ENCODE peak calls at places on chromosomes 2 and 18, in five cellular contexts. H is stimulated activated CD4-positive, alpha-beta T cell treated with anti-CD3 and anti-CD28 coated beads, Interleukin-15, amount 100 ng/mL, for 24 hours; E is heart left ventricle; O is mesothelial cell of epicardium; Z is activated gamma-delta T cell treated with Interleukin-2 at 50 U/mL for 16 hours. I is an unnamed sample.

GRCh38 chr2:54876764-54877163 is 153.3 kb downstream of the EML6 start:
- DNase-seq in H (no peak), E (no peak), O (no peak), Z (no peak), I (no peak)

GRCh38 chr2:72116081-72116533 is 31.6 kb downstream of the CYP26B1 start:
- DNase-seq in H (no peak), E (no peak), O (no peak), Z (no peak), I (no peak)

GRCh38 chr2:71583876-71584275 is 130.5 kb downstream of the DYSF start:
- DNase-seq in H (no peak), E (no peak), O (no peak), Z (no peak), I (no peak)

GRCh38 chr2:221422516-221423211 is 149.4 kb downstream of the EPHA4 start:
- DNase-seq in H (no peak), E (no peak), O (no peak), Z (no peak), I (no peak)

GRCh38 chr2:30203156-30203555 is 28.2 kb upstream of the LBH start:
- DNase-seq in H (no peak), E (no peak), O (no peak), Z (no peak), I (no peak)

GRCh38 chr18:3619222-3619621 is 169.2 kb downstream of the TGIF1 start:
- DNase-seq in H (no peak), E (no peak), O (no peak), Z (no peak), I (no peak)

GRCh38 chr2:160492401-160493226 is 993 bp downstream of the RBMS1 start:
- DNase-seq in H (peak), E (peak), O (peak), Z (peak), I (peak)

GRCh38 chr2:179020156-179020750 is 29.7 kb downstream of the CCDC141 start:
- DNase-seq in H (peak), E (no peak), O (no peak), Z (no peak), I (no peak)

GRCh38 chr2:120568975-120569268 is 166.7 kb upstream of the GLI2 start:
- DNase-seq in H (no peak), E (no peak), O (no peak), Z (no peak), I (no peak)

GRCh38 chr2:23556929-23557328 is 171.9 kb downstream of the KLHL29 start:
- DNase-seq in H (no peak), E (no peak), O (no peak), Z (no peak), I (no peak)

GRCh38 chr2:234076451-234076850 is 25.9 kb downstream of the SPP2 start:
- DNase-seq in H (no peak), E (no peak), O (no peak), Z (no peak), I (no peak)

GRCh38 chr2:182393361-182393760 is 33.5 kb downstream of the PDE1A start:
- DNase-seq in H (no peak), E (no peak), O (no peak), Z (no peak), I (no peak)

GRCh38 chr2:131413148-131413747 is 49.3 kb upstream of the RAB6D start:
- DNase-seq in H (peak), E (no peak), O (no peak), Z (no peak), I (no peak)

GRCh38 chr2:223513771-223514455 is 88.2 kb downstream of the SCG2 start:
- DNase-seq in H (no peak), E (no peak), O (no peak), Z (no peak), I (no peak)

GRCh38 chr2:62814132-62814531 is 108.6 kb downstream of the EHBP1 start:
- DNase-seq in H (no peak), E (no peak), O (no peak), Z (no peak), I (no peak)

GRCh38 chr2:85756195-85756594 is 2.4 kb downstream of the ATOH8 start:
- DNase-seq in H (no peak), E (no peak), O (no peak), Z (no peak), I (peak)

GRCh38 chr2:46072146-46072820 is 224.9 kb upstream of the EPAS1 start:
- DNase-seq in H (no peak), E (no peak), O (no peak), Z (no peak), I (no peak)

GRCh38 chr2:33153008-33153407 is 206.3 kb downstream of the LTBP1 start:
- DNase-seq in H (no peak), E (no peak), O (no peak), Z (no peak), I (no peak)

GRCh38 chr2:30425326-30425725 is 21.7 kb upstream of the LCLAT1 start:
- DNase-seq in H (no peak), E (no peak), O (no peak), Z (no peak), I (no peak)

GRCh38 chr2:73999881-74000597 is 15.3 kb downstream of the TET3 start:
- DNase-seq in H (no peak), E (no peak), O (peak), Z (no peak), I (no peak)

GRCh38 chr18:765764-766549 is 46.1 kb downstream of the YES1 start:
- DNase-seq in H (no peak), E (no peak), O (no peak), Z (no peak), I (no peak)

GRCh38 chr2:177611310-177611886 is 218.8 kb downstream of the AGPS start:
- DNase-seq in H (no peak), E (no peak), O (no peak), Z (no peak), I (no peak)

GRCh38 chr18:36633961-36634412 is 194.8 kb downstream of the TPGS2 start:
- DNase-seq in H (no peak), E (no peak), O (no peak), Z (no peak), I (no peak)

GRCh38 chr2:191927319-191927867 is 80.5 kb upstream of the CAVIN2 start:
- DNase-seq in H (no peak), E (peak), O (no peak), Z (no peak), I (peak)

GRCh38 chr2:120528051-120528692 is 182.2 kb downstream of the INHBB start:
- DNase-seq in H (no peak), E (no peak), O (no peak), Z (no peak), I (no peak)

GRCh38 chr2:221318751-221319150 is 253.4 kb downstream of the EPHA4 start:
- DNase-seq in H (no peak), E (no peak), O (no peak), Z (no peak), I (no peak)

GRCh38 chr2:149271575-149271974 is 58.8 kb upstream of the LYPD6 start:
- DNase-seq in H (no peak), E (no peak), O (no peak), Z (no peak), I (no peak)

GRCh38 chr2:208570066-208570465 is 163.5 kb downstream of the PTH2R start:
- DNase-seq in H (no peak), E (no peak), O (no peak), Z (no peak), I (no peak)

GRCh38 chr2:37645363-37645762 is 26.1 kb downstream of the CDC42EP3 start:
- DNase-seq in H (no peak), E (no peak), O (no peak), Z (no peak), I (no peak)

GRCh38 chr2:37842732-37843353 is 82.2 kb upstream of the RMDN2 start:
- DNase-seq in H (no peak), E (no peak), O (no peak), Z (no peak), I (no peak)

GRCh38 chr2:45169339-45170190 is 160.3 kb upstream of the SIX2 start:
- DNase-seq in H (peak), E (peak), O (peak), Z (no peak), I (no peak)

GRCh38 chr2:118774458-118775133 is 72.9 kb downstream of the EN1 start:
- DNase-seq in H (peak), E (peak), O (peak), Z (no peak), I (peak)

GRCh38 chr18:10261315-10262276 is 192.8 kb upstream of the APCDD1 start:
- DNase-seq in H (no peak), E (no peak), O (no peak), Z (no peak), I (no peak)

GRCh38 chr2:100274076-100274475 is 48.2 kb downstream of the LONRF2 start:
- DNase-seq in H (no peak), E (no peak), O (no peak), Z (no peak), I (peak)

GRCh38 chr2:201358684-201359083 is 1.5 kb upstream of the FLACC1 start:
- DNase-seq in H (peak), E (no peak), O (no peak), Z (no peak), I (no peak)

GRCh38 chr2:16622399-16622968 is 43.1 kb downstream of the CYRIA start:
- DNase-seq in H (no peak), E (no peak), O (no peak), Z (no peak), I (no peak)

GRCh38 chr2:26327291-26328272 is 18.4 kb upstream of the SELENOI start:
- DNase-seq in H (no peak), E (no peak), O (no peak), Z (no peak), I (no peak)

GRCh38 chr2:241763551-241764271 is 12.9 kb upstream of the GAL3ST2 start:
- DNase-seq in H (peak), E (no peak), O (no peak), Z (no peak), I (no peak)

GRCh38 chr2:186891219-186891621 is 42.2 kb upstream of the ZSWIM2 start:
- DNase-seq in H (no peak), E (no peak), O (no peak), Z (no peak), I (no peak)

GRCh38 chr2:100876231-100876860 is 56.4 kb downstream of the NPAS2 start:
- DNase-seq in H (peak), E (no peak), O (no peak), Z (no peak), I (no peak)

I was measured in left lung.